ENCODE peak calls at places on chromosomes 4 and X, in ten cellular contexts. P, J, O, W, S, Y, U, A, C and G are unnamed samples. For H3K36me3, the result is how much of the 10 kb centered on the place peaks cover.

GRCh38 chr4:119715490-119716445 is 87.2 kb upstream of the PDE5A start:
- DNase-seq in P (no peak), J (no peak), O (no peak), W (no peak), S (no peak), Y (peak), U (no peak), A (no peak), C (no peak), G (no peak)

GRCh38 chr4:171130126-171130801 is 682.9 kb upstream of the GALNTL6 start:
- DNase-seq in P (no peak), J (no peak), O (no peak), W (no peak), S (no peak), Y (no peak), U (no peak), A (no peak), C (no peak), G (no peak)

GRCh38 chr4:10063544-10064300 is 42.4 kb upstream of the SLC2A9 start:
- DNase-seq in P (peak), J (peak), O (peak), W (no peak), S (peak), Y (peak), U (peak), A (peak), C (peak), G (peak)

GRCh38 chr4:127012549-127012948 is 620.2 kb upstream of the INTU start:
- DNase-seq in P (no peak), J (no peak), O (no peak), W (no peak), S (no peak), Y (no peak), U (no peak), A (peak), C (no peak), G (no peak)

GRCh38 chr4:189740873-189741272 is 199.8 kb upstream of the FRG1 start:
- DNase-seq in P (no peak), J (no peak), O (no peak), W (no peak), S (no peak), Y (no peak), U (peak), A (no peak), C (no peak), G (no peak)

GRCh38 chr4:94453534-94453963 is 1.8 kb downstream of the PDLIM5 start:
- DNase-seq in P (no peak), J (no peak), O (no peak), W (no peak), S (no peak), Y (no peak), U (no peak), A (no peak), C (no peak), G (no peak)

GRCh38 chr4:119113033-119113655 is 22.5 kb upstream of the MYOZ2 start:
- DNase-seq in P (no peak), J (no peak), O (no peak), W (no peak), S (no peak), Y (no peak), U (no peak), A (peak), C (no peak), G (no peak)

GRCh38 chrX:151396827-151397740 is at the start of gene VMA21:
- DNase-seq in P (peak), J (peak), O (peak), W (peak), S (peak), Y (peak), U (peak), A (peak), C (no peak), G (peak)

GRCh38 chr4:96602661-96603060 is 762.8 kb downstream of the PDHA2 start:
- DNase-seq in P (no peak), J (no peak), O (no peak), W (no peak), S (no peak), Y (no peak), U (no peak), A (no peak), C (no peak), G (no peak)

GRCh38 chrX:12971282-12972003 is 3.5 kb upstream of the TMSB4X start:
- DNase-seq in P (no peak), J (no peak), O (no peak), W (no peak), S (peak), Y (peak), U (peak), A (no peak), C (no peak), G (no peak)

GRCh38 chr4:112170451-112170993 is 25.3 kb downstream of the FAM241A start:
- DNase-seq in P (no peak), J (no peak), O (no peak), W (peak), S (no peak), Y (no peak), U (no peak), A (peak), C (no peak), G (no peak)

GRCh38 chr4:185589067-185589844 is 53.9 kb upstream of the PDLIM3 start:
- DNase-seq in P (no peak), J (no peak), O (no peak), W (no peak), S (no peak), Y (no peak), U (no peak), A (peak), C (no peak), G (no peak)

DNA sequence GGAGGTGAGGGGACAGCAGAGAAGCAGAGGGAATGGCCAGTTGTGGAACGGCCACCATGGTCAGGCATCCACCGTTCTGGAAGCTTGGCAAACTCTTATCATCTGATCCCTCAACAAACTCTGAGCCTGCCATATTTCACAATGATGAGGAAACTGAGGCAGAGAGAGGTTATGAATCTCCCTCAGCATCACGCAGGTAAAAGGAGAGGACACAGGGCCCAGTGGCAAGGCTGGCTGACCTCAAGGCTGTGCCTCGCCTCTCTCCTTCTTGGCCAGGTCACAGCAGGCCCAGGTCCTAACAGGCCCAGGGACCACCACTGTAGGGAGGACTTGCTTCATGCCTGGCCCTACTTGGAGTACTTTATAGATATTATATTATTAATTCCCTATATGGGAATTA is 242.8 kb downstream of the EVC2 start:
- DNase-seq in P (no peak), J (no peak), O (no peak), W (no peak), S (no peak), Y (no peak), U (no peak), A (no peak), C (no peak), G (no peak)
- H3K27ac ChIP-seq in P (no peak), J (no peak), O (no peak), W (no peak), S (no peak), Y (no peak), U (no peak), A (no peak), C (no peak), G (no peak)

GRCh38 chr4:165111906-165112257 is 778 bp downstream of the TMEM192 start:
- DNase-seq in P (no peak), J (no peak), O (no peak), W (no peak), S (no peak), Y (no peak), U (no peak), A (no peak), C (no peak), G (no peak)

GRCh38 chr4:165106518-165106917 is 6.1 kb downstream of the TMEM192 start:
- DNase-seq in P (no peak), J (no peak), O (no peak), W (no peak), S (no peak), Y (no peak), U (no peak), A (no peak), C (peak), G (no peak)

GRCh38 chr4:165118256-165118909 is 5.7 kb upstream of the TMEM192 start:
- DNase-seq in P (no peak), J (no peak), O (no peak), W (no peak), S (no peak), Y (no peak), U (no peak), A (no peak), C (no peak), G (no peak)

GRCh38 chr4:165115301-165115700 is 2.6 kb upstream of the TMEM192 start:
- DNase-seq in P (no peak), J (no peak), O (no peak), W (no peak), S (no peak), Y (no peak), U (no peak), A (no peak), C (no peak), G (no peak)

DNA sequence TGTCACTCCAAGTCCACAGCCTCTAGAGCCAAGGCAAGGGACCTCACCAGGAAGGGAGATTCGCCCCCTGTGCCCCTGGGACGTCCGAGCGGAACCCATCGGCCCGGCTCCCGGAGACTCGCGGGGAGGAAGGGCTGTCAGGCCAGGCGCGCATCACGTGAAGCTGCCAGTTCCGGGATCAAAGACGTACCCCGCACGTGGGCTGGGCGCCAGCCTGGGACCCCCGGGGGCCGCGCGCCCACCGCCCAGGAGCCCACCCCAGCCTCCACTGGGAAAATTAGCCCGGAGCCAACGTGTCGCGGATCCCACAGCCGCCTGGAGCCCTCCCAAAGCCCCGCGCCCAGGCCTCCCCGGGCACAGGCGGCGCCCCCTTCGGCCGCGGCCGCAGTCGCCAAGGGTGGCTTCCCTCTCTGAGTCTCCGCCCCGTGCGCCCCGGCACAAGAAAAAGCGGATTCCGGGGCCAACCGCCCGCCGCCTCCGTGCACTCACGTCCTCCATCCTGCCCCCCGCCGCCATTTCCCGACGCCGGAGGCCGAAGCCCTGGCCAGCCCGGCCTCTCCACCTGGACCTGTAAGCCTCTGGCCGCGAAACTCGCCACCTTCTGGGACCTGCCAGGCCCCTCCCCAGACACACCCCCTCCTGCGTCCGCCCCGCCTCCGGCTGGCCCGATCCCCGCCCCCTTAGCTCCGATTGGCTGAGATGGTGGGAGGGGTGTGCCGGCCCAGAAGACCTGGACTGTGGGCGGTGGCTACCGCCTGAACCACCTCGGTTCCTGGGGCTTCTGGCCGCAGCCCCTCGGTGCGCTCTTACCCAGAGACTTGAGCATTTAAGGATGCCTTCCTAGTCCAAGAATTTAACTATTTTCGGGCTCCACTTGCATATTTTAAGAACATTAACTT is at the start of gene TMEM192:
- DNase-seq in P (peak), J (peak), O (peak), W (peak), S (peak), Y (peak), U (peak), A (peak), C (peak), G (peak)
- TF ChIP-seq POLR2A in P (peak), J (peak), O (peak), W (peak), S (no peak), Y (peak), U (peak), A (no peak), C (no peak), G (peak)

GRCh38 chr4:3200423-3201090 is 48.4 kb upstream of the MSANTD1 start:
- DNase-seq in P (no peak), J (no peak), O (peak), W (no peak), S (no peak), Y (no peak), U (no peak), A (no peak), C (no peak), G (no peak)
- H3K36me3 ChIP-seq in P (half or more), J (under half), O (under half), W (under half), S (half or more), Y (under half), U (under half), A (under half), C (under half), G (under half)

GRCh38 chr4:65669981-65670330 is 333 bp downstream of the EPHA5 start:
- DNase-seq in P (no peak), J (no peak), O (no peak), W (no peak), S (no peak), Y (no peak), U (no peak), A (no peak), C (no peak), G (no peak)

GRCh38 chr4:65669008-65669971 is 999 bp downstream of the EPHA5 start:
- DNase-seq in P (no peak), J (peak), O (no peak), W (no peak), S (no peak), Y (no peak), U (peak), A (no peak), C (no peak), G (peak)

GRCh38 chr4:65670331-65671031 is at the start of gene EPHA5:
- DNase-seq in P (peak), J (peak), O (peak), W (no peak), S (peak), Y (no peak), U (peak), A (peak), C (peak), G (peak)

GRCh38 chr4:65665951-65666523 is 4.3 kb downstream of the EPHA5 start:
- DNase-seq in P (no peak), J (no peak), O (no peak), W (no peak), S (no peak), Y (no peak), U (no peak), A (no peak), C (no peak), G (no peak)

DNA sequence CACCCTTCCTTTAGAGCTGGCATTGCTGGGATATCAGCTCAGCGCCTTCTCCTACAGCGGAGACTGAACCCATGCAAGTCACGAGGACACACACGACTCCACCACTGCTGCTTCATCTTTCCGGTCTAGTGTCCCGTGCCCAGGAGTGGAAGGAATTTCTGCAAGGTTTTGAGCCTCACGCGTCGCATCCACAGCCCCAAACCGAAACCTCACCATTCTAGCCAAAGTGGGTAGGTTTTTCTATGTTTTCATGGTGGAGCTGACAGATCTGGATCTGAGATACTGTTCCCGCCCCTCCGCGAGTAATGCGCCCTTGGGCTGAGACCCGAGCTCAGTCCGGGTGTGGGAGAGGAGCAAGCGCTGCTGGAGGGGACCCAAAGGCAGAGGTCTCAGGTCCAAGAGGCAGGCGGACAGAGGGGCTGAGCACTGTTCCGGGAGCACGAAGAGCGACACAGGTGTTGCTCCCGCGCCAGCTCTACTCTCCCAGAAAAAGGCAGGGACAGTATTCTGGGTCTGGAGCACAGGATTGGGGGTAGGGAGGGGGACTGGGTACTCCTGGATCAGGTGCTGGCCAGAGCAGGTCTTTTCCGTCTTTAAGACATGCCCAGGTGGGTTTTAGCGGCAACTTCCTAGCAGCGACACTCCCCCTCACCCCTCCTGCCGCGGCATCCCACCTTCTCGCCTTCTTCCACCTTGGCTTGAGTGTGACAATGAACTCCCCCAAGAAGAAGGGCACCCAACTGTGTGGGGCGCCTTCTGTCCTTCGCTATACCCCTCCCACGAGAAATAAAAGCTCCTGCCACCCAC is 1.9 kb downstream of the EPHA5 start:
- DNase-seq in P (peak), J (peak), O (no peak), W (no peak), S (no peak), Y (no peak), U (peak), A (no peak), C (no peak), G (peak)
- H3K27ac ChIP-seq in P (peak), J (no peak), O (no peak), W (no peak), S (no peak), Y (no peak), U (no peak), A (no peak), C (peak), G (no peak)

DNA sequence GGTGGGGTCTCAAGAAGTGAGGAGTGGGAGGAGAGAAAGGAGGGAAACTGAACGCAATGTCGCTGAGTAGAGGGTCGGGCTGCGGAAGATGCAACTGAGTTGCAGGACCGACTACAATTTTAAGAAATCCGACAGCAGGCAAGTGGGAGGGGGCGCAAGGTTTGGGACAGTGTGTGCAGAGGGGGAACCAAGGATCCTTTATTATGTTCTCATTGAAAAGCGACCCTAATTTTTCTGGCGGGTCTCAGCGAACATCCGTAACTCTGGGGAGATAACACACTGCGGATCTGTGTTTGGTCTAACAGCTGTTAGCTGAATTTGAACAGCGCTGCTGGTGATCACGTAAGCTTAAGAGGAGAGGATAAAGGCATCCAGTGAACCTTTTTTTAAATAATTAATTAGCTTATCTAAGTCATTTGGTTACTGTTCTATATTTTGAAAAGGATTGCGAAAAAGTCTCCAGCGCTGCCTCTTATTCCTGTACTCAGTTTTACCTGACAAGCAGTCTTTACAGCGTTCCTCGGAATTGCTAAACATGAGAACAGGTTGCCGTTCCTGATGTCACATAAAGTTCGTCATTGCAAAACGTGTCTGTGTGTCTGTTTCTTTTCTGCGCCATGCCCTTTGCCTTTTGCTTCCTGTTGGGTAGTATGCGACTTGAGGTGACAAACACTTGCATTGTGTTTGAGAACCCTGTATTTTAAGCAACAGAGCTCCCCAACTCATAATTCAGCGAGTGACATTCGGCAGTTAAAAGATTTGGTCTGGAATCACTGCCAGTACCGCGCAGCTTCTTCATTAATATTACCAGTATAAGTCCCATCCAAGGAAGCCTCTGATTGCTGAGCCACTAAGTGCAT is 1.3 kb downstream of the HTR2C start:
- DNase-seq in P (no peak), J (no peak), O (no peak), W (no peak), S (no peak), Y (no peak), U (no peak), A (no peak), C (no peak), G (no peak)
- TF ChIP-seq POLR2A in P (no peak), J (no peak), O (no peak), W (no peak), S (no peak), Y (no peak), U (no peak), A (no peak), C (no peak), G (no peak)

DNA sequence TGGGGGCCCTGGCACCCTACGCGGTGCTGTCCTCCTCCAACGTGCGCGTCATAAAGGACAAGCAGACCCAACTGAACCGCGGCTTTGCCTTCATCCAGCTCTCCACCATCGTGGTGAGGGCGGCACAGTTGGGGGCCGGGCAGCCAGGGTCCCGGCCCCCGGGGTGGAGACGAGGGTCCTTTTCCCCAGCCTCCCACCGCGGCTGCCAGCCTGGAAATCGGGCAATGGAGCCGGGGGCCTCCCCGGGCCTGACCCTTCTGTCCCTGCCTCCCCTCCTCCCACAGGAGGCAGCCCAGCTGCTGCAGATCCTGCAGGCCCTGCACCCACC is 13.7 kb upstream of the UBA1 start:
- DNase-seq in P (no peak), J (no peak), O (no peak), W (no peak), S (no peak), Y (peak), U (no peak), A (no peak), C (no peak), G (no peak)
- H3K36me3 ChIP-seq in P (half or more), J (half or more), O (under half), W (half or more), S (half or more), Y (half or more), U (under half), A (under half), C (half or more), G (under half)

GRCh38 chrX:125422986-125423385 is 103.3 kb downstream of the TEX13C start:
- DNase-seq in P (no peak), J (no peak), O (no peak), W (no peak), S (no peak), Y (no peak), U (no peak), A (no peak), C (no peak), G (no peak)

GRCh38 chrX:125420809-125421208 is 101.1 kb downstream of the TEX13C start:
- DNase-seq in P (no peak), J (no peak), O (no peak), W (peak), S (no peak), Y (no peak), U (no peak), A (no peak), C (no peak), G (no peak)
- H3K27ac ChIP-seq in P (no peak), J (no peak), O (no peak), W (peak), S (no peak), Y (no peak), U (no peak), A (no peak), C (no peak), G (no peak)